ENCODE peak calls at places on chromosomes 11 and 22, in seven cellular contexts. G is upper lobe of right lung; F is neuronal stem cell; C is CD8-positive, alpha-beta T cell; L is MM.1S; Q is heart right ventricle; H is IMR-90. O is an unnamed sample.

GRCh38 chr22:29914991-29915390 is 32.0 kb downstream of the MTMR3 start:
- DNase-seq in F (no peak), C (no peak), L (no peak), G (no peak), Q (no peak), H (no peak), O (no peak)

GRCh38 chr11:441043-441417 is 781 bp downstream of the ANO9 start:
- DNase-seq in F (no peak), G (no peak), L (no peak), C (no peak), H (no peak), Q (no peak), O (peak; percentile 45)

GRCh38 chr11:82896183-82896582 is 4.0 kb downstream of the PRCP start:
- DNase-seq in G (no peak), C (no peak), Q (no peak), H (no peak), F (no peak), L (no peak), O (no peak)

GRCh38 chr11:70666336-70666735 is 268.0 kb downstream of the CTTN start:
- DNase-seq in H (no peak), G (no peak), L (no peak), C (no peak), Q (no peak), F (no peak), O (peak; percentile 22)

GRCh38 chr11:135023499-135023898 is 611.5 kb upstream of the B3GAT1 start:
- DNase-seq in C (no peak), H (no peak), L (no peak), F (no peak), Q (no peak), G (no peak), O (no peak)

GRCh38 chr11:107182983-107183382 is 164.7 kb upstream of the GUCY1A2 start:
- DNase-seq in H (no peak), Q (no peak), F (no peak), C (no peak), G (no peak), L (no peak), O (no peak)

GRCh38 chr11:114060402-114061052 is 1.0 kb downstream of the ZBTB16 start:
- DNase-seq in Q (peak; percentile 43), H (no peak), C (peak; percentile 38), G (peak; percentile 76), L (no peak), F (peak; percentile 36), O (peak; percentile 71)

GRCh38 chr11:118497831-118498230 is 29.4 kb upstream of the TTC36 start:
- DNase-seq in F (no peak), Q (no peak), L (no peak), G (no peak), C (no peak), H (peak; percentile 68), O (no peak)

GRCh38 chr11:76667271-76667818 is 3.2 kb downstream of the LRRC32 start:
- DNase-seq in G (peak; percentile 27), F (no peak), Q (no peak), H (no peak), C (no peak), L (no peak), O (peak; percentile 25)

GRCh38 chr22:40326905-40327735 is 19.2 kb upstream of the ADSL start:
- DNase-seq in L (no peak), Q (no peak), C (no peak), G (no peak), F (peak; percentile 29), H (peak; percentile 67), O (no peak)

GRCh38 chr22:44697423-44698179 is 4.4 kb upstream of the PRR5 start:
- DNase-seq in C (peak; percentile 88), Q (peak; percentile 72), F (peak; percentile 72), G (peak; percentile 92), L (peak; percentile 62), H (peak; percentile 65), O (peak; percentile 89)

GRCh38 chr22:36331306-36331911 is 56.4 kb downstream of the MYH9 start:
- DNase-seq in Q (peak; percentile 85), G (peak; percentile 85), C (peak; percentile 81), F (no peak), L (peak; percentile 97), H (peak; percentile 98), O (peak; percentile 89)

GRCh38 chr11:336666-337002 is 16.0 kb upstream of the IFITM3 start:
- DNase-seq in H (no peak), F (no peak), L (no peak), G (no peak), C (no peak), Q (no peak), O (no peak)

GRCh38 chr22:26893711-26894110 is 236.3 kb downstream of the MIAT start:
- DNase-seq in G (no peak), H (no peak), F (no peak), C (no peak), Q (no peak), L (no peak), O (no peak)

GRCh38 chr11:41281131-41281742 is 178.2 kb downstream of the LRRC4C start:
- DNase-seq in C (no peak), L (no peak), Q (no peak), H (no peak), F (no peak), G (no peak), O (no peak)

GRCh38 chr11:67468056-67468455 is 995 bp downstream of the TMEM134 start:
- DNase-seq in Q (no peak), L (no peak), H (no peak), G (peak; percentile 92), F (no peak), C (no peak), O (peak; percentile 84)
- H3K27ac ChIP-seq in Q (peak overlapping the region; percentile 89), L (no peak overlapping the region), H (peak overlapping the region; percentile 78), G (peak overlapping the region; percentile 93), F (no peak overlapping the region), C (peak overlapping the region; percentile 70), O (peak overlapping the region; percentile 92)

GRCh38 chr11:69635804-69636511 is 5.0 kb upstream of the CCND1 start:
- DNase-seq in H (no peak), F (no peak), G (no peak), L (no peak), C (no peak), Q (no peak), O (no peak)
- H3K4me3 ChIP-seq in H (peak overlapping the region; percentile 1), F (peak overlapping the region; percentile 17), G (peak overlapping the region; percentile 55), L (peak overlapping the region; percentile 26), C (no peak overlapping the region), Q (peak overlapping the region; percentile 44), O (peak overlapping the region; percentile 80)

GRCh38 chr11:73913472-73913871 is 36.7 kb downstream of the PAAF1 start:
- DNase-seq in Q (no peak), L (no peak), F (no peak), H (no peak), G (no peak), C (no peak), O (no peak)

GRCh38 chr11:73912045-73912444 is 35.2 kb downstream of the PAAF1 start:
- DNase-seq in Q (no peak), G (no peak), H (no peak), F (no peak), L (no peak), C (no peak), O (no peak)

GRCh38 chr11:73914284-73914683 is 36.5 kb upstream of the DNAJB13 start:
- DNase-seq in F (no peak), L (no peak), H (no peak), G (no peak), C (no peak), Q (no peak), O (no peak)

GRCh38 chr11:73921180-73921579 is 29.6 kb upstream of the DNAJB13 start:
- DNase-seq in H (no peak), F (no peak), G (no peak), C (no peak), Q (no peak), L (no peak), O (no peak)

DNA sequence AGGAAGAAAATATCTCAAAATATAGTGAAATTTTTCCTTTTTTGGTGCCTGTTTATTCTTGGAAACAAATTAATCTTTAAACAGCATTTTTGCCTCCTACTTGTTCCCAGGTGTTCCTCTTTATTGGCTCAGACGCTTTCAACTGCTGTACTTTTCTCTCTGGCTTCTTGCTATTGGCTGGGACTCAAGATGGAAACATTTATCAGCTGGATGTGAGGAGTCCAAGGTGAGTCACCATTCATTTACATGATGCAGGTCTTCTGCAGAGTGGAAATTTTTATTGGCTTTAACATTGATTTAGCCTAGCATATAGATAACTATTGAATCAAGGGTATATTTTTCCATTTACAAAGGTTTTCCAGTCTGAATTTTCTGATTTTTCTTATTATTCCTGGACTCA is 34.4 kb upstream of the DNAJB13 start:
- DNase-seq in Q (no peak), G (no peak), H (peak; percentile 53), C (no peak), F (no peak), L (no peak), O (no peak)
- H3K36me3 ChIP-seq in Q (no peaks in the 10 kb centered on the region), G (peaks cover 94% of the 10 kb centered on the region), H (peaks cover 40% of the 10 kb centered on the region), C (peaks cover 27% of the 10 kb centered on the region), F (peaks cover 92% of the 10 kb centered on the region), L (no peaks in the 10 kb centered on the region), O (peaks cover 95% of the 10 kb centered on the region)

GRCh38 chr11:43558556-43559127 is 121.9 kb upstream of the HSD17B12 start:
- DNase-seq in C (no peak), Q (no peak), H (no peak), F (no peak), L (no peak), G (no peak), O (no peak)
- H3K27ac ChIP-seq in C (no peak overlapping the region), Q (no peak overlapping the region), H (no peak overlapping the region), F (no peak overlapping the region), L (no peak overlapping the region), G (no peak overlapping the region), O (no peak overlapping the region)

DNA sequence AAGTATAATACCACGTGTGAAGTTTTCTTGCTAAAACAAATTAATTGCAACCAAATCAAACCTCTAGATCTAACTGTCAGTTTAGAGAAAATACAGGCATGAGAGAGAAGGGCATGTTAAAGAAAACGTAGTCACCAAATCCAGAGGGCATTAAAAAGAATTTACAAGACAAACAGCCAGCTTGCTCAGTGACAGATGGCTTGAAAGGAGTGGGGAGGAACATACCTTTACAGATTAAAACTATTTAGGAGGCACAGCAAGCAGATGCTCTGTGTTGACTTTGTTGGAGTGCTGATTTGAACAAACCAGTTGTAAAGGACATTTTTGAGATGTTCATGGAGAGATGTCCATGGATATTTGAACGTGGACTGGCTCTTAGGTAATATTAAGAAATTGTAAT is 96.9 kb downstream of the ATXN10 start:
- DNase-seq in H (no peak), C (no peak), F (no peak), L (no peak), G (no peak), Q (no peak), O (no peak)
- H3K4me3 ChIP-seq in H (no peak overlapping the region), C (no peak overlapping the region), F (no peak overlapping the region), L (no peak overlapping the region), G (no peak overlapping the region), Q (no peak overlapping the region), O (no peak overlapping the region)

GRCh38 chr11:5803982-5804381 is 4.7 kb upstream of the OR52N2 start:
- DNase-seq in G (no peak), L (no peak), Q (no peak), C (no peak), H (no peak), F (no peak), O (no peak)
- H3K36me3 ChIP-seq in G (no peaks in the 10 kb centered on the region), L (no peaks in the 10 kb centered on the region), Q (no peaks in the 10 kb centered on the region), C (no peaks in the 10 kb centered on the region), H (no peaks in the 10 kb centered on the region), F (no peaks in the 10 kb centered on the region), O (no peaks in the 10 kb centered on the region)

O was measured in lower lobe of right lung.